ENCODE peak calls at places on chromosomes 3 and 15, in ten cellular contexts. Q, B, Z, C, K, F, V, A, X and D are unnamed samples.
A peak's percentile ranks its signal among the peaks of the same experiment; 100 is the strongest.

GRCh38 chr15:41276821-41277220 is 45.8 kb downstream of the CHP1 start:
- DNase-seq in Q (no peak), V (no peak), K (no peak), B (no peak), C (no peak), A (no peak), Z (no peak), F (no peak), X (peak; percentile 29), D (no peak)

GRCh38 chr3:179528786-179529185 is 33.9 kb upstream of the ACTL6A start:
- DNase-seq in K (no peak), A (no peak), F (no peak), V (no peak), Q (no peak), C (no peak), Z (peak; percentile 32), B (no peak), X (peak; percentile 78), D (no peak)

GRCh38 chr3:123733805-123734526 is 149.1 kb upstream of the HACD2 start:
- DNase-seq in K (no peak), Z (peak; percentile 92), Q (no peak), X (peak; percentile 94), F (no peak), V (no peak), B (no peak), C (no peak), A (no peak), D (no peak)

GRCh38 chr3:97958396-97958795 is 13.8 kb downstream of the RIOX2 start:
- DNase-seq in A (no peak), B (no peak), Q (no peak), Z (peak; percentile 46), V (no peak), X (no peak), F (no peak), K (no peak), C (no peak), D (no peak)

GRCh38 chr15:38061856-38062649 is 127.6 kb downstream of the TMCO5A start:
- DNase-seq in A (no peak), B (no peak), K (no peak), C (no peak), F (no peak), Z (peak; percentile 49), X (no peak), V (no peak), Q (no peak), D (no peak)

GRCh38 chr15:43515731-43516130 is 1.7 kb upstream of the MAP1A start:
- DNase-seq in C (no peak), B (peak; percentile 63), X (no peak), Q (no peak), K (no peak), Z (no peak), A (no peak), V (no peak), F (no peak), D (no peak)

GRCh38 chr15:29612096-29612495 is 210.2 kb downstream of the TJP1 start:
- DNase-seq in X (no peak), F (no peak), A (no peak), K (no peak), V (no peak), B (no peak), Q (no peak), C (no peak), Z (peak; percentile 15), D (no peak)

GRCh38 chr15:68885070-68885469 is 45.3 kb upstream of the SPESP1 start:
- DNase-seq in F (no peak), C (no peak), K (no peak), V (no peak), X (peak; percentile 68), Q (no peak), A (no peak), Z (peak; percentile 52), B (no peak), D (no peak)

GRCh38 chr15:65641723-65642475 is 20.2 kb downstream of the SLC24A1 start:
- DNase-seq in A (no peak), X (no peak), V (no peak), Z (peak; percentile 22), B (no peak), Q (no peak), K (no peak), F (no peak), C (no peak), D (no peak)

GRCh38 chr15:41233367-41233771 is 2.3 kb downstream of the CHP1 start:
- DNase-seq in Q (no peak), A (no peak), Z (peak; percentile 84), V (no peak), X (peak; percentile 76), K (no peak), C (no peak), B (no peak), F (no peak), D (no peak)

GRCh38 chr15:36579792-36580431 is 486 bp downstream of the CDIN1 start:
- DNase-seq in F (peak; percentile 37), C (peak; percentile 18), B (peak; percentile 68), K (no peak), Q (no peak), X (no peak), Z (peak; percentile 54), A (no peak), V (peak; percentile 27), D (no peak)

GRCh38 chr3:67109651-67110204 is 111.6 kb downstream of the KBTBD8 start:
- DNase-seq in B (no peak), C (no peak), F (no peak), A (no peak), Q (no peak), K (no peak), X (peak; percentile 72), Z (peak; percentile 81), V (no peak), D (no peak)

GRCh38 chr3:106542101-106542769 is 673.4 kb upstream of the CBLB start:
- DNase-seq in A (no peak), C (no peak), F (no peak), V (no peak), K (no peak), Q (no peak), X (no peak), B (no peak), Z (peak; percentile 9), D (no peak)

GRCh38 chr15:22979699-22980188 is 424 bp downstream of the CYFIP1 start:
- DNase-seq in F (peak; percentile 28), Z (peak; percentile 49), B (peak; percentile 69), V (no peak), Q (peak; percentile 59), X (peak; percentile 11), A (peak; percentile 45), K (no peak), C (no peak), D (no peak)

GRCh38 chr3:79844176-79844575 is 76.4 kb upstream of the ROBO1 start:
- DNase-seq in Z (no peak), C (no peak), V (no peak), X (no peak), F (no peak), Q (no peak), K (no peak), B (no peak), A (no peak), D (no peak)

GRCh38 chr3:112096176-112096575 is 10.0 kb downstream of the C3orf52 start:
- DNase-seq in A (no peak), F (no peak), C (no peak), K (no peak), V (no peak), Z (peak; percentile 49), B (no peak), X (no peak), Q (no peak), D (no peak)

GRCh38 chr3:11641316-11641682 is 2.4 kb downstream of the VGLL4 start:
- DNase-seq in Q (no peak), F (no peak), Z (peak; percentile 38), A (no peak), X (no peak), V (no peak), K (no peak), C (no peak), B (no peak), D (no peak)

GRCh38 chr15:25372298-25372697 is 66.5 kb downstream of the UBE3A start:
- DNase-seq in Z (peak; percentile 61), X (peak; percentile 25), Q (no peak), A (no peak), F (no peak), V (no peak), K (no peak), C (no peak), B (no peak), D (no peak)

GRCh38 chr3:149277338-149277813 is 55.7 kb upstream of the CP start:
- DNase-seq in Z (peak; percentile 82), X (peak; percentile 92), Q (no peak), V (no peak), B (no peak), K (no peak), C (no peak), A (no peak), F (no peak), D (peak; percentile 35)

GRCh38 chr3:16885948-16886683 is 1.4 kb downstream of the PLCL2 start:
- DNase-seq in A (no peak), C (no peak), K (no peak), X (peak; percentile 10), V (no peak), Q (no peak), F (no peak), Z (peak; percentile 46), B (no peak), D (no peak)
- H3K4me3 ChIP-seq in A (peak overlapping the region; percentile 92), C (peak overlapping the region; percentile 92), K (peak overlapping the region; percentile 88), X (peak overlapping the region; percentile 67), V (peak overlapping the region; percentile 67), Q (peak overlapping the region; percentile 96), F (peak overlapping the region; percentile 70), Z (peak overlapping the region; percentile 80), B (peak overlapping the region; percentile 66), D (peak overlapping the region; percentile 81)

DNA sequence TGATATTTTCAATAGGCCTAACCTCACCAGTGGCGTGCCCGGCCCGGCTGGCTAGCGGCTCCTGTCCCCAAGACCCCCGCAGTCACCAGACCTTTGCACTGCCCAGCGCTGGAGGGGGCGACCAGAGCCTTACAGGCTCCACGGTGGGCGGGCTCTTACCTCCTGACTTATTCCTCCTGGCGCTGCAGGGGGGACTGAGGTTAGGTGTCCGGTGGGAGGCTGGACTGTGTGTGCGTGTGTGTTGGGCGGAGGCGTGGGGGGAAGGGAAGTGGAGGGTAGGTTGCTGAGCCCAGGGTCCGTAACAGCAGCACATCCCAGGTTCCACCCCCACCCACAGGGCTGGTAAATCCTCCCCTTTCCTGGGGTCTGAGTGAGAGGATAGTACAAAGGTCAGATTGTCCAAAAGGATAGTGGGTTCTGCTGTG is 27.5 kb upstream of the THRB start:
- DNase-seq in C (no peak), K (no peak), X (no peak), Q (no peak), V (no peak), A (no peak), Z (no peak), B (no peak), F (no peak), D (no peak)
- H3K4me3 ChIP-seq in C (peak overlapping the region; percentile 75), K (peak overlapping the region; percentile 74), X (peak overlapping the region; percentile 61), Q (peak overlapping the region; percentile 38), V (peak overlapping the region; percentile 75), A (peak overlapping the region; percentile 85), Z (peak overlapping the region; percentile 52), B (peak overlapping the region; percentile 68), F (peak overlapping the region; percentile 59), D (no peak overlapping the region)

GRCh38 chr3:189630667-189631372 is 369 bp upstream of the TP63 start:
- DNase-seq in V (no peak), Z (peak; percentile 3), C (no peak), A (no peak), B (no peak), X (no peak), F (no peak), Q (no peak), K (no peak), D (no peak)
- H3K4me3 ChIP-seq in V (no peak overlapping the region), Z (no peak overlapping the region), C (peak overlapping the region; percentile 56), A (no peak overlapping the region), B (peak overlapping the region; percentile 4), X (no peak overlapping the region), F (no peak overlapping the region), Q (no peak overlapping the region), K (no peak overlapping the region), D (no peak overlapping the region)

GRCh38 chr3:184174278-184174645 is 393 bp upstream of the AP2M1 start:
- DNase-seq in A (no peak), K (no peak), V (no peak), F (no peak), C (no peak), B (no peak), X (no peak), Z (no peak), Q (no peak), D (no peak)
- H3K4me3 ChIP-seq in A (no peak overlapping the region), K (no peak overlapping the region), V (no peak overlapping the region), F (no peak overlapping the region), C (peak overlapping the region; percentile 12), B (no peak overlapping the region), X (no peak overlapping the region), Z (no peak overlapping the region), Q (no peak overlapping the region), D (no peak overlapping the region)